ENCODE peak calls at places on chromosomes 12 and 14, in eight cellular contexts. S, W, P, U, V, J, Y and E are unnamed samples.

GRCh38 chr14:21894003-21894897 is 220.6 kb upstream of the OR4E1 start:
- DNase-seq in Y (no peak), S (peak; percentile 24), W (peak; percentile 10), J (no peak), P (no peak), V (no peak), U (no peak), E (peak; percentile 44)

GRCh38 chr14:85528080-85528881 is 1.7 kb upstream of the FLRT2 start:
- DNase-seq in U (no peak), W (peak; percentile 46), S (peak; percentile 93), V (peak; percentile 42), P (peak; percentile 90), J (no peak), Y (peak; percentile 19), E (no peak)

GRCh38 chr14:77104393-77104792 is 6.3 kb downstream of the CIPC start:
- DNase-seq in P (no peak), J (no peak), W (no peak), U (no peak), V (no peak), S (no peak), Y (no peak), E (no peak)

GRCh38 chr12:68918960-68919359 is 14.0 kb downstream of the CPM start:
- DNase-seq in S (no peak), J (no peak), Y (no peak), U (no peak), W (no peak), P (no peak), V (no peak), E (no peak)

GRCh38 chr14:104887623-104888488 is 22.8 kb downstream of the CEP170B start:
- DNase-seq in S (no peak), Y (no peak), W (no peak), V (no peak), P (no peak), J (peak; percentile 7), U (peak; percentile 76), E (no peak)

GRCh38 chr14:68376067-68376810 is 416.6 kb downstream of the ZFP36L1 start:
- DNase-seq in V (no peak), S (no peak), U (no peak), P (no peak), J (no peak), W (no peak), Y (no peak), E (no peak)

GRCh38 chr14:69079747-69080146 is 73.2 kb downstream of the DCAF5 start:
- DNase-seq in P (no peak), J (no peak), V (no peak), U (no peak), W (no peak), Y (no peak), S (no peak), E (no peak)

GRCh38 chr12:90690120-90690519 is 264.9 kb downstream of the CCER1 start:
- DNase-seq in S (no peak), V (no peak), U (no peak), J (no peak), Y (no peak), P (no peak), W (no peak), E (no peak)

GRCh38 chr12:117514016-117514415 is 152.6 kb upstream of the NOS1 start:
- DNase-seq in P (no peak), V (peak; percentile 28), S (no peak), U (no peak), W (peak; percentile 62), J (no peak), Y (no peak), E (no peak)

GRCh38 chr12:96104566-96104965 is 69.2 kb upstream of the LTA4H start:
- DNase-seq in V (no peak), W (peak; percentile 15), U (no peak), Y (no peak), S (no peak), P (no peak), J (no peak), E (no peak)

GRCh38 chr14:42523656-42524055 is 917.0 kb downstream of the LRFN5 start:
- DNase-seq in S (no peak), V (no peak), P (no peak), Y (no peak), U (no peak), W (no peak), J (no peak), E (no peak)

GRCh38 chr14:96136361-96136760 is 68.3 kb upstream of the BDKRB2 start:
- DNase-seq in P (peak; percentile 88), V (no peak), S (peak; percentile 66), Y (no peak), W (no peak), U (no peak), J (no peak), E (no peak)

GRCh38 chr14:102481791-102482238 is 27.8 kb downstream of the ANKRD9 start:
- DNase-seq in S (peak; percentile 35), J (no peak), W (peak; percentile 48), P (peak; percentile 45), V (no peak), U (no peak), Y (no peak), E (no peak)

GRCh38 chr12:128969480-128970055 is 116.3 kb downstream of the GLT1D1 start:
- DNase-seq in Y (no peak), P (no peak), S (peak; percentile 47), W (peak; percentile 76), U (no peak), V (peak; percentile 10), J (no peak), E (no peak)

GRCh38 chr12:112945515-112945914 is 7.2 kb downstream of the OAS3 start:
- DNase-seq in J (no peak), S (no peak), P (no peak), U (no peak), V (no peak), Y (no peak), W (no peak), E (no peak)

GRCh38 chr12:30006021-30006420 is 222.3 kb upstream of the TMTC1 start:
- DNase-seq in W (no peak), U (no peak), P (no peak), V (no peak), Y (no peak), S (no peak), J (no peak), E (no peak)

GRCh38 chr12:75481774-75482173 is 1.2 kb downstream of the GLIPR1 start:
- DNase-seq in P (peak; percentile 79), Y (no peak), W (no peak), J (no peak), S (no peak), U (no peak), V (no peak), E (no peak)

GRCh38 chr12:92927055-92927435 is 2.0 kb downstream of the EEA1 start:
- DNase-seq in W (peak; percentile 19), S (peak; percentile 59), Y (no peak), P (peak; percentile 28), U (no peak), V (no peak), J (no peak), E (no peak)

GRCh38 chr12:117596968-117597367 is 235.5 kb upstream of the NOS1 start:
- DNase-seq in P (no peak), V (no peak), U (no peak), J (no peak), S (no peak), Y (no peak), W (no peak), E (no peak)

GRCh38 chr12:92046557-92046956 is 99.1 kb downstream of the BTG1 start:
- DNase-seq in U (no peak), W (no peak), P (no peak), J (no peak), V (no peak), S (no peak), Y (no peak), E (no peak)

GRCh38 chr14:70061108-70061507 is 127.6 kb downstream of the SLC8A3 start:
- DNase-seq in J (no peak), U (no peak), S (no peak), P (no peak), V (no peak), Y (no peak), W (no peak), E (no peak)

GRCh38 chr12:57546438-57547365 is at the start of gene DCTN2:
- DNase-seq in Y (peak; percentile 98), U (peak; percentile 98), J (peak; percentile 94), S (peak; percentile 97), V (peak; percentile 97), W (peak; percentile 98), P (peak; percentile 96), E (peak; percentile 90)
- TF ChIP-seq CTCF in Y (no peak), U (no peak), J (peak; percentile 8), S (no peak), V (no peak), W (peak; percentile 16), P (no peak), E (no peak)

DNA sequence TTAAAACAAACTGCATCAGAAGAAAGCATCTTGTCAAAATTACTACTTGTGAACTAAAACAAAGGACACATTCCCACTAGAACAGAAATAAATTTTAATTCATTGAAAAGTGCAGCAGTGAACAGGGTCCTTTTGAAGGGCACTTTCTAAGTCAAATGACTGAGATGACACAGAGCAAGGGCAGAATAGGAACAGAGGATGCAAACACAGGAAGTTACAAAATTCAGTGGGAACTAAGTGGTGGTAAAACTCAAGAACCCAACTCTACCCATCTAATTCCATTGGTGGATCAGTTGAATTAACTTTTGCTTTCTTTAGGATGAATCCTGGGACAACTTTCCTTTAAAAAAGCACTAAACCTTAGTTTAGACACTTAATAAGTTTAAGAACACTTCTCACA is 45.8 kb downstream of the GNS start:
- DNase-seq in J (no peak), U (no peak), Y (no peak), W (no peak), P (no peak), S (no peak), V (no peak), E (no peak)
- H3K27ac ChIP-seq in J (no peak overlapping the region), U (no peak overlapping the region), Y (no peak overlapping the region), W (no peak overlapping the region), P (no peak overlapping the region), S (no peak overlapping the region), V (no peak overlapping the region), E (no peak overlapping the region)

DNA sequence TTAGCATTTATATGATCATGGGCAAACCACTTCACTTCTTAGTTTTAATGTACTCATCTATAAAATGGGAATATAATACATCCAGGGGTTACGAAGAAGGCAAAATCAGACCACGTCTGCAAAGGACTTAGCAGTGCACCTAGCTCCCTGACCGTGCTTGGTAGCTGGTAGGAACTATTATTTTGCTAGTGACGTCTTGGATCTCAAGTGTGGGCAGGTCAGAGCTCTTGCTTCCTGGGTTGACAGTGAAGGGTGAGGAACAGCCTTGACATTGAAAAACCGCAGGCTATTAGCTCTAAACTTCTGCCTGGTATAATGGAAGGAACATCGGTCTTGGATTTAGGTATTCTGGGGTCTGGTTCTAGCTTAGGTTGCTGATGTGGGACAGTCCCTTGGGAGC is 89.3 kb upstream of the MED13L start:
- DNase-seq in S (no peak), J (no peak), W (no peak), P (no peak), V (no peak), Y (no peak), U (no peak), E (no peak)
- H3K4me3 ChIP-seq in S (no peak overlapping the region), J (no peak overlapping the region), W (no peak overlapping the region), P (no peak overlapping the region), V (no peak overlapping the region), Y (no peak overlapping the region), U (no peak overlapping the region), E (no peak overlapping the region)

DNA sequence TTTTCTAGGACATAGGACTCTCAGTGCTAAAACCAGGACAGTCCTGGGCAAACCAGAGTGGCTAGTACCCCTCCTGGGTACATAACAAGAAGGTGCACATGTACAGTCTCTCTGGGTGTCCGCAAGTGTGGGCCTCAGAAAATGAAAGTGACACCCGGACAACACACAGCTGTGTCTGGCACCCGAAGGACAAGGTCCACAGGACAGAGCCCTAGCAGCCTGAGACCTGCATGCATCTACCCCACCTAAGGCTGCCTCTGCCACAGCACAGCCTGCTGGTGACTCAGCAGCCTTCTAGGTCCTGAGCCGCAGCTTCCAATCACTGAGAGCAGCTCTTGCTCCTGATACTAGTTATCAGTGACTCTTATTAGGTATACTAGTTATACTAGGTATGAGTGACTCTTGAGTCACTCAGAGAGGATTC is 784.1 kb upstream of the TBX3 start:
- DNase-seq in V (no peak), U (no peak), J (no peak), S (peak; percentile 53), Y (peak; percentile 66), P (peak; percentile 47), W (no peak), E (no peak)
- TF ChIP-seq CTCF in V (no peak), U (no peak), J (no peak), S (peak; percentile 28), Y (no peak), P (no peak), W (no peak), E (no peak)